ENCODE peak calls at places on chromosomes 12 and 14, in five cellular contexts. C is mammary epithelial cell; Y is iris pigment epithelial cell; X is HEK293T; V is activated T-helper 1 cell treated with anti-CD3 and anti-CD28 coated beads, Interleukin-2, amount 50 U/mL, for 16 hours. Z is an unnamed sample.

GRCh38 chr12:105911966-105912365 is 226.8 kb downstream of the NUAK1 start:
- DNase-seq in C (peak), Y (no peak), X (no peak), V (no peak), Z (no peak)

GRCh38 chr14:105039458-105040205 is 18.7 kb upstream of the CDCA4 start:
- DNase-seq in C (no peak), Y (no peak), X (no peak), V (no peak), Z (no peak)

GRCh38 chr12:12689672-12690287 is 6.2 kb downstream of the GPR19 start:
- DNase-seq in C (no peak), Y (peak), X (no peak), V (no peak), Z (no peak)

GRCh38 chr12:55718020-55718419 is 2.2 kb upstream of the RDH5 start:
- DNase-seq in C (no peak), Y (no peak), X (no peak), V (no peak), Z (no peak)

GRCh38 chr12:62717636-62718035 is 217.3 kb downstream of the PPM1H start:
- DNase-seq in C (no peak), Y (no peak), X (no peak), V (no peak), Z (no peak)

GRCh38 chr14:101880016-101880297 is 84.4 kb upstream of the DYNC1H1 start:
- DNase-seq in C (no peak), Y (no peak), X (no peak), V (no peak), Z (no peak)

GRCh38 chr12:48972213-48973021 is 882 bp upstream of the WNT10B start:
- DNase-seq in C (peak), Y (no peak), X (no peak), V (no peak), Z (no peak)

GRCh38 chr14:48398675-48399282 is 723.4 kb upstream of the MDGA2 start:
- DNase-seq in C (peak), Y (peak), X (peak), V (no peak), Z (no peak)